ENCODE peak calls at places on chromosome 18, in nine cellular contexts. One of them, this sample, is unnamed.

GRCh38 chr18:50982802-50983179 is 15.0 kb downstream of the ELAC1 start:
- DNase-seq in tibial nerve: no peak
- DNase-seq in breast epithelium: no peak
- DNase-seq in left ventricle myocardium inferior: no peak
- DNase-seq in right lobe of liver: no peak
- DNase-seq in psoas muscle: no peak
- DNase-seq in PC-3: no peak
- DNase-seq in HepG2: no peak
- DNase-seq in stomach: no peak
- DNase-seq in this sample: no peak

GRCh38 chr18:7645756-7646155 is 78.6 kb downstream of the PTPRM start:
- DNase-seq in tibial nerve: no peak
- DNase-seq in breast epithelium: peak; percentile 68
- DNase-seq in left ventricle myocardium inferior: no peak
- DNase-seq in right lobe of liver: no peak
- DNase-seq in psoas muscle: no peak
- DNase-seq in PC-3: peak; percentile 90
- DNase-seq in HepG2: no peak
- DNase-seq in stomach: peak; percentile 31
- DNase-seq in this sample: no peak

GRCh38 chr18:76432274-76432755 is 62.7 kb downstream of the ZNF516 start:
- DNase-seq in tibial nerve: no peak
- DNase-seq in breast epithelium: no peak
- DNase-seq in left ventricle myocardium inferior: no peak
- DNase-seq in right lobe of liver: no peak
- DNase-seq in psoas muscle: no peak
- DNase-seq in PC-3: no peak
- DNase-seq in HepG2: no peak
- DNase-seq in stomach: no peak
- DNase-seq in this sample: no peak

GRCh38 chr18:63869851-63870250 is 17.7 kb upstream of the SERPINB2 start:
- DNase-seq in tibial nerve: no peak
- DNase-seq in breast epithelium: no peak
- DNase-seq in left ventricle myocardium inferior: no peak
- DNase-seq in right lobe of liver: no peak
- DNase-seq in psoas muscle: no peak
- DNase-seq in PC-3: peak; percentile 57
- DNase-seq in HepG2: no peak
- DNase-seq in stomach: no peak
- DNase-seq in this sample: no peak

GRCh38 chr18:37721544-37722302 is 156.1 kb upstream of the CELF4 start:
- DNase-seq in tibial nerve: no peak
- DNase-seq in breast epithelium: no peak
- DNase-seq in left ventricle myocardium inferior: no peak
- DNase-seq in right lobe of liver: no peak
- DNase-seq in psoas muscle: no peak
- DNase-seq in PC-3: no peak
- DNase-seq in HepG2: no peak
- DNase-seq in stomach: no peak
- DNase-seq in this sample: no peak

GRCh38 chr18:36329684-36330434 is 32.3 kb downstream of the FHOD3 start:
- DNase-seq in tibial nerve: no peak
- DNase-seq in breast epithelium: no peak
- DNase-seq in left ventricle myocardium inferior: no peak
- DNase-seq in right lobe of liver: no peak
- DNase-seq in psoas muscle: no peak
- DNase-seq in PC-3: no peak
- DNase-seq in HepG2: no peak
- DNase-seq in stomach: no peak
- DNase-seq in this sample: no peak

GRCh38 chr18:75824661-75825060 is 397.2 kb upstream of the SMIM21 start:
- DNase-seq in tibial nerve: no peak
- DNase-seq in breast epithelium: no peak
- DNase-seq in left ventricle myocardium inferior: no peak
- DNase-seq in right lobe of liver: no peak
- DNase-seq in psoas muscle: no peak
- DNase-seq in PC-3: no peak
- DNase-seq in HepG2: no peak
- DNase-seq in stomach: no peak
- DNase-seq in this sample: no peak

GRCh38 chr18:2027026-2027425 is 544.3 kb downstream of the METTL4 start:
- DNase-seq in tibial nerve: no peak
- DNase-seq in breast epithelium: no peak
- DNase-seq in left ventricle myocardium inferior: no peak
- DNase-seq in right lobe of liver: no peak
- DNase-seq in psoas muscle: no peak
- DNase-seq in PC-3: no peak
- DNase-seq in HepG2: no peak
- DNase-seq in stomach: no peak
- DNase-seq in this sample: no peak

GRCh38 chr18:8045890-8046289 is 478.8 kb downstream of the PTPRM start:
- DNase-seq in tibial nerve: no peak
- DNase-seq in breast epithelium: no peak
- DNase-seq in left ventricle myocardium inferior: no peak
- DNase-seq in right lobe of liver: no peak
- DNase-seq in psoas muscle: no peak
- DNase-seq in PC-3: no peak
- DNase-seq in HepG2: no peak
- DNase-seq in stomach: no peak
- DNase-seq in this sample: no peak

GRCh38 chr18:2337552-2338141 is 233.7 kb downstream of the METTL4 start:
- DNase-seq in tibial nerve: peak; percentile 44
- DNase-seq in breast epithelium: no peak
- DNase-seq in left ventricle myocardium inferior: no peak
- DNase-seq in right lobe of liver: no peak
- DNase-seq in psoas muscle: no peak
- DNase-seq in PC-3: peak; percentile 79
- DNase-seq in HepG2: peak; percentile 17
- DNase-seq in stomach: peak; percentile 42
- DNase-seq in this sample: peak; percentile 14

GRCh38 chr18:56402872-56403516 is 235.4 kb downstream of the TXNL1 start:
- DNase-seq in tibial nerve: no peak
- DNase-seq in breast epithelium: no peak
- DNase-seq in left ventricle myocardium inferior: no peak
- DNase-seq in right lobe of liver: no peak
- DNase-seq in psoas muscle: peak; percentile 37
- DNase-seq in PC-3: peak; percentile 87
- DNase-seq in HepG2: no peak
- DNase-seq in stomach: no peak
- DNase-seq in this sample: no peak

GRCh38 chr18:14097761-14098160 is 34.5 kb downstream of the ZNF519 start:
- DNase-seq in tibial nerve: no peak
- DNase-seq in breast epithelium: no peak
- DNase-seq in left ventricle myocardium inferior: no peak
- DNase-seq in right lobe of liver: no peak
- DNase-seq in psoas muscle: no peak
- DNase-seq in PC-3: no peak
- DNase-seq in HepG2: no peak
- DNase-seq in stomach: no peak
- DNase-seq in this sample: no peak

GRCh38 chr18:14104906-14105748 is 27.1 kb downstream of the ZNF519 start:
- DNase-seq in tibial nerve: no peak
- DNase-seq in breast epithelium: no peak
- DNase-seq in left ventricle myocardium inferior: no peak
- DNase-seq in right lobe of liver: no peak
- DNase-seq in psoas muscle: no peak
- DNase-seq in PC-3: peak; percentile 26
- DNase-seq in HepG2: peak; percentile 6
- DNase-seq in stomach: no peak
- DNase-seq in this sample: no peak

GRCh38 chr18:14098428-14098827 is 33.8 kb downstream of the ZNF519 start:
- DNase-seq in tibial nerve: no peak
- DNase-seq in breast epithelium: no peak
- DNase-seq in left ventricle myocardium inferior: no peak
- DNase-seq in right lobe of liver: no peak
- DNase-seq in psoas muscle: no peak
- DNase-seq in PC-3: no peak
- DNase-seq in HepG2: no peak
- DNase-seq in stomach: no peak
- DNase-seq in this sample: no peak

GRCh38 chr18:14100503-14101286 is 31.5 kb downstream of the ZNF519 start:
- DNase-seq in tibial nerve: no peak
- DNase-seq in breast epithelium: no peak
- DNase-seq in left ventricle myocardium inferior: no peak
- DNase-seq in right lobe of liver: no peak
- DNase-seq in psoas muscle: no peak
- DNase-seq in PC-3: no peak
- DNase-seq in HepG2: no peak
- DNase-seq in stomach: no peak
- DNase-seq in this sample: no peak
- H3K9me3 ChIP-seq in tibial nerve: no peaks in the 10 kb centered on the region
- H3K9me3 ChIP-seq in breast epithelium: no peaks in the 10 kb centered on the region
- H3K9me3 ChIP-seq in left ventricle myocardium inferior: peaks cover 27% of the 10 kb centered on the region
- H3K9me3 ChIP-seq in right lobe of liver: no peaks in the 10 kb centered on the region
- H3K9me3 ChIP-seq in psoas muscle: peaks cover 7% of the 10 kb centered on the region
- H3K9me3 ChIP-seq in PC-3: peaks cover 4% of the 10 kb centered on the region
- H3K9me3 ChIP-seq in HepG2: peaks cover 22% of the 10 kb centered on the region
- H3K9me3 ChIP-seq in stomach: peaks cover 17% of the 10 kb centered on the region
- H3K9me3 ChIP-seq in this sample: peaks cover 11% of the 10 kb centered on the region

GRCh38 chr18:32324173-32324572 is 134.3 kb downstream of the MEP1B start:
- DNase-seq in tibial nerve: no peak
- DNase-seq in breast epithelium: no peak
- DNase-seq in left ventricle myocardium inferior: no peak
- DNase-seq in right lobe of liver: no peak
- DNase-seq in psoas muscle: no peak
- DNase-seq in PC-3: no peak
- DNase-seq in HepG2: no peak
- DNase-seq in stomach: no peak
- DNase-seq in this sample: no peak
- H3K27ac ChIP-seq in tibial nerve: peak overlapping the region; percentile 26
- H3K27ac ChIP-seq in breast epithelium: peak overlapping the region; percentile 52
- H3K27ac ChIP-seq in left ventricle myocardium inferior: peak overlapping the region; percentile 60
- H3K27ac ChIP-seq in right lobe of liver: no peak overlapping the region
- H3K27ac ChIP-seq in psoas muscle: no peak overlapping the region
- H3K27ac ChIP-seq in PC-3: no peak overlapping the region
- H3K27ac ChIP-seq in HepG2: no peak overlapping the region
- H3K27ac ChIP-seq in stomach: no peak overlapping the region
- H3K27ac ChIP-seq in this sample: no peak overlapping the region

GRCh38 chr18:59990121-59990818 is 90.5 kb downstream of the PMAIP1 start:
- DNase-seq in tibial nerve: no peak
- DNase-seq in breast epithelium: no peak
- DNase-seq in left ventricle myocardium inferior: no peak
- DNase-seq in right lobe of liver: no peak
- DNase-seq in psoas muscle: no peak
- DNase-seq in PC-3: peak; percentile 73
- DNase-seq in HepG2: no peak
- DNase-seq in stomach: no peak
- DNase-seq in this sample: no peak

GRCh38 chr18:59993560-59993959 is 93.8 kb downstream of the PMAIP1 start:
- DNase-seq in tibial nerve: no peak
- DNase-seq in breast epithelium: no peak
- DNase-seq in left ventricle myocardium inferior: no peak
- DNase-seq in right lobe of liver: no peak
- DNase-seq in psoas muscle: no peak
- DNase-seq in PC-3: no peak
- DNase-seq in HepG2: no peak
- DNase-seq in stomach: no peak
- DNase-seq in this sample: no peak

GRCh38 chr18:59996370-59996966 is 96.7 kb downstream of the PMAIP1 start:
- DNase-seq in tibial nerve: peak; percentile 36
- DNase-seq in breast epithelium: no peak
- DNase-seq in left ventricle myocardium inferior: no peak
- DNase-seq in right lobe of liver: no peak
- DNase-seq in psoas muscle: no peak
- DNase-seq in PC-3: peak; percentile 82
- DNase-seq in HepG2: peak; percentile 15
- DNase-seq in stomach: peak; percentile 41
- DNase-seq in this sample: no peak

GRCh38 chr18:59994357-59994756 is 94.6 kb downstream of the PMAIP1 start:
- DNase-seq in tibial nerve: no peak
- DNase-seq in breast epithelium: no peak
- DNase-seq in left ventricle myocardium inferior: no peak
- DNase-seq in right lobe of liver: no peak
- DNase-seq in psoas muscle: no peak
- DNase-seq in PC-3: peak; percentile 53
- DNase-seq in HepG2: no peak
- DNase-seq in stomach: no peak
- DNase-seq in this sample: no peak
- TF ChIP-seq CTCF in tibial nerve: no peak
- TF ChIP-seq CTCF in breast epithelium: no peak
- TF ChIP-seq CTCF in left ventricle myocardium inferior: no peak
- TF ChIP-seq CTCF in right lobe of liver: no peak
- TF ChIP-seq CTCF in psoas muscle: no peak
- TF ChIP-seq CTCF in PC-3: peak; percentile 56
- TF ChIP-seq CTCF in HepG2: no peak
- TF ChIP-seq CTCF in stomach: no peak
- TF ChIP-seq CTCF in this sample: no peak

DNA sequence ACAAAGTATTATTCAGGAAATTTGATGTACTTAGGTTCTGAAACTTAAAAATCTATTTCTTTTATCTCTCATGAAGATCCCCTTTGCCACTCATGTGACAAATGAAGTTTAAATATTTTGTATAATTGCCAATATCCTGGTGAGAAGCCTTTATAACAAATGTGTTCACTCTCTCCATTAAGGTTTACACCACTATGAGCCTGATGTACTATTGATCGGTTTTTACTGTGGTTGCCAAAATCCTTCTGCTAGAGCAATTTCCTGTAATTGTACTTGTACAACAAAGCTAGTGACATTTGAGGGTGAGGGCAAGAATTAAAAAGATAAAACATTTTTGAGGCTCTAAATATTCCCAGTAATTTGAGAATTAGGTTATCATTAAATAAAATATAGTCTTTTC is 222.3 kb upstream of the CDH19 start:
- DNase-seq in tibial nerve: no peak
- DNase-seq in breast epithelium: no peak
- DNase-seq in left ventricle myocardium inferior: no peak
- DNase-seq in right lobe of liver: no peak
- DNase-seq in psoas muscle: no peak
- DNase-seq in PC-3: no peak
- DNase-seq in HepG2: no peak
- DNase-seq in stomach: no peak
- DNase-seq in this sample: no peak
- H3K9me3 ChIP-seq in tibial nerve: no peaks in the 10 kb centered on the region
- H3K9me3 ChIP-seq in breast epithelium: no peaks in the 10 kb centered on the region
- H3K9me3 ChIP-seq in left ventricle myocardium inferior: peaks cover 11% of the 10 kb centered on the region
- H3K9me3 ChIP-seq in right lobe of liver: no peaks in the 10 kb centered on the region
- H3K9me3 ChIP-seq in psoas muscle: peaks cover 5% of the 10 kb centered on the region
- H3K9me3 ChIP-seq in PC-3: no peaks in the 10 kb centered on the region
- H3K9me3 ChIP-seq in HepG2: no peaks in the 10 kb centered on the region
- H3K9me3 ChIP-seq in stomach: no peaks in the 10 kb centered on the region
- H3K9me3 ChIP-seq in this sample: no peaks in the 10 kb centered on the region

GRCh38 chr18:58911241-58911640 is 46.6 kb downstream of the ZNF532 start:
- DNase-seq in tibial nerve: no peak
- DNase-seq in breast epithelium: no peak
- DNase-seq in left ventricle myocardium inferior: no peak
- DNase-seq in right lobe of liver: no peak
- DNase-seq in psoas muscle: no peak
- DNase-seq in PC-3: no peak
- DNase-seq in HepG2: no peak
- DNase-seq in stomach: no peak
- DNase-seq in this sample: no peak
- H3K27ac ChIP-seq in tibial nerve: peak overlapping the region; percentile 80
- H3K27ac ChIP-seq in breast epithelium: peak overlapping the region; percentile 71
- H3K27ac ChIP-seq in left ventricle myocardium inferior: peak overlapping the region; percentile 84
- H3K27ac ChIP-seq in right lobe of liver: no peak overlapping the region
- H3K27ac ChIP-seq in psoas muscle: peak overlapping the region; percentile 52
- H3K27ac ChIP-seq in PC-3: no peak overlapping the region
- H3K27ac ChIP-seq in HepG2: no peak overlapping the region
- H3K27ac ChIP-seq in stomach: peak overlapping the region; percentile 56
- H3K27ac ChIP-seq in this sample: no peak overlapping the region

GRCh38 chr18:22169011-22169888 is at the start of gene GATA6:
- DNase-seq in tibial nerve: peak; percentile 58
- DNase-seq in breast epithelium: peak; percentile 55
- DNase-seq in left ventricle myocardium inferior: peak; percentile 92
- DNase-seq in right lobe of liver: peak; percentile 97
- DNase-seq in psoas muscle: peak; percentile 75
- DNase-seq in PC-3: peak; percentile 91
- DNase-seq in HepG2: peak; percentile 84
- DNase-seq in stomach: peak; percentile 95
- DNase-seq in this sample: no peak
- TF ChIP-seq CTCF in tibial nerve: peak; percentile 19
- TF ChIP-seq CTCF in breast epithelium: no peak
- TF ChIP-seq CTCF in left ventricle myocardium inferior: peak; percentile 38
- TF ChIP-seq CTCF in right lobe of liver: peak; percentile 41
- TF ChIP-seq CTCF in psoas muscle: peak; percentile 31
- TF ChIP-seq CTCF in PC-3: peak; percentile 55
- TF ChIP-seq CTCF in HepG2: peak; percentile 76
- TF ChIP-seq CTCF in stomach: no peak
- TF ChIP-seq CTCF in this sample: no peak